ENCODE peak calls at places on chromosomes 16 and 17, in seven cellular contexts. A is HCEC 1CT; S is NCI-H1105 treated with DMSO at 0.1 percent for 48 hours; J is posterior cingulate gyrus; L is posterior vena cava; X is stimulated activated CD8-positive, alpha-beta memory T cell treated with anti-CD3 and anti-CD28 coated beads, Interleukin-2, amount 100 ng/mL, for 1 hour; F is EL. B is an unnamed sample.

GRCh38 chr16:9419161-9419560 is 327.7 kb downstream of the HAPSTR1 start:
- DNase-seq in L (no peak), F (no peak), A (no peak), X (no peak), S (no peak), J (no peak), B (no peak)

GRCh38 chr16:20899503-20900298 is 457 bp downstream of the DCUN1D3 start:
- DNase-seq in S (no peak), A (no peak), J (no peak), F (peak; percentile 25), X (no peak), L (peak; percentile 83), B (no peak)

GRCh38 chr17:44961921-44962350 is 6.2 kb downstream of the C1QL1 start:
- DNase-seq in L (peak; percentile 52), S (no peak), A (no peak), J (no peak), F (no peak), X (no peak), B (no peak)

GRCh38 chr17:57856792-57857620 is 7.2 kb upstream of the MRPS23 start:
- DNase-seq in L (no peak), A (no peak), F (no peak), X (no peak), J (no peak), S (no peak), B (no peak)

GRCh38 chr16:89946515-89946914 is 2.0 kb upstream of the DEF8 start:
- DNase-seq in L (no peak), A (no peak), J (no peak), X (no peak), S (no peak), F (no peak), B (no peak)

GRCh38 chr16:68490829-68491575 is 42.7 kb upstream of the SMPD3 start:
- DNase-seq in X (no peak), J (peak; percentile 26), L (no peak), A (peak; percentile 46), S (no peak), F (peak; percentile 65), B (peak; percentile 16)

GRCh38 chr16:66137853-66138252 is 228.6 kb upstream of the CDH5 start:
- DNase-seq in X (no peak), F (no peak), A (no peak), J (no peak), L (no peak), S (no peak), B (no peak)

GRCh38 chr17:59638553-59638952 is 18.9 kb downstream of the CLTC start:
- DNase-seq in S (no peak), J (no peak), X (no peak), F (no peak), L (no peak), A (no peak), B (no peak)

GRCh38 chr16:53282975-53283946 is 151.0 kb upstream of the RBL2 start:
- DNase-seq in X (no peak), F (peak; percentile 47), J (no peak), S (peak; percentile 72), A (peak; percentile 30), L (no peak), B (peak; percentile 23)

GRCh38 chr16:89687092-89687940 is 827 bp downstream of the CDK10 start:
- DNase-seq in J (no peak), L (no peak), F (peak; percentile 50), X (no peak), S (peak; percentile 27), A (peak; percentile 34), B (no peak)

GRCh38 chr17:58513913-58514794 is at the start of gene MTMR4:
- DNase-seq in X (peak; percentile 44), F (peak; percentile 82), J (peak; percentile 84), S (peak; percentile 75), L (peak; percentile 92), A (peak; percentile 68), B (no peak)

GRCh38 chr17:15123593-15124590 is 141.2 kb downstream of the PMP22 start:
- DNase-seq in F (peak; percentile 97), X (no peak), L (no peak), S (no peak), J (no peak), A (peak; percentile 92), B (peak; percentile 55)

GRCh38 chr17:31495049-31495885 is 103.8 kb downstream of the RAB11FIP4 start:
- DNase-seq in F (no peak), A (no peak), L (no peak), S (peak; percentile 30), J (no peak), X (no peak), B (no peak)

GRCh38 chr16:65936096-65936495 is 430.4 kb upstream of the CDH5 start:
- DNase-seq in F (no peak), A (no peak), L (no peak), J (no peak), S (no peak), X (no peak), B (peak; percentile 7)

GRCh38 chr16:89711601-89712475 is 8.9 kb downstream of the VPS9D1 start:
- DNase-seq in S (peak; percentile 14), F (peak; percentile 66), J (no peak), X (peak; percentile 46), L (no peak), A (peak; percentile 40), B (no peak)

GRCh38 chr17:29062215-29062614 is 19.3 kb downstream of the PIPOX start:
- DNase-seq in S (no peak), J (no peak), A (no peak), F (no peak), X (no peak), L (no peak), B (no peak)

GRCh38 chr16:68995011-68995504 is 110.4 kb upstream of the HAS3 start:
- DNase-seq in A (peak; percentile 74), L (no peak), X (no peak), F (peak; percentile 78), J (no peak), S (no peak), B (peak; percentile 23)

GRCh38 chr17:12180644-12181261 is 160.1 kb downstream of the MAP2K4 start:
- DNase-seq in F (peak; percentile 55), A (peak; percentile 37), J (peak; percentile 9), X (no peak), S (peak; percentile 48), L (no peak), B (peak; percentile 17)